ENCODE peak calls at places on chromosomes 11 and 22, in eight cellular contexts. I is stimulated activated CD4-positive, alpha-beta T cell treated with anti-CD3 and anti-CD28 coated beads, TNF-alpha, amount 100 ng/mL, for 1 hour; D is neural progenitor cell; F is endothelial cell of umbilical vein; H is fibroblast of the conjunctiva; C is bronchial epithelial cell; E is NCI-H1092; Y is A172. K is an unnamed sample.

GRCh38 chr11:69587454-69588081 is 53.4 kb upstream of the CCND1 start:
- DNase-seq in I (no peak), D (no peak), F (peak), H (peak), C (peak), E (no peak), Y (peak), K (no peak)

GRCh38 chr11:94948070-94948617 is 25.2 kb downstream of the CWC15 start:
- DNase-seq in I (no peak), D (no peak), F (no peak), H (no peak), C (no peak), E (no peak), Y (peak), K (no peak)

GRCh38 chr11:20364412-20364792 is 888 bp downstream of the HTATIP2 start:
- DNase-seq in I (no peak), D (no peak), F (no peak), H (no peak), C (no peak), E (no peak), Y (no peak), K (no peak)

GRCh38 chr11:73287400-73288101 is 15.4 kb downstream of the P2RY6 start:
- DNase-seq in I (no peak), D (no peak), F (no peak), H (no peak), C (no peak), E (no peak), Y (no peak), K (no peak)

GRCh38 chr22:35140879-35141745 is 75.2 kb downstream of the ISX start:
- DNase-seq in I (no peak), D (peak), F (no peak), H (no peak), C (no peak), E (no peak), Y (no peak), K (no peak)

GRCh38 chr11:1923201-1923956 is 3.9 kb downstream of the TNNT3 start:
- DNase-seq in I (no peak), D (no peak), F (no peak), H (no peak), C (no peak), E (no peak), Y (no peak), K (no peak)

GRCh38 chr11:129141748-129142475 is 50.2 kb downstream of the ARHGAP32 start:
- DNase-seq in I (no peak), D (no peak), F (peak), H (no peak), C (no peak), E (no peak), Y (peak), K (no peak)

GRCh38 chr11:923691-924405 is 1.8 kb upstream of the AP2A2 start:
- DNase-seq in I (no peak), D (no peak), F (no peak), H (no peak), C (no peak), E (no peak), Y (no peak), K (no peak)

GRCh38 chr22:29820941-29821789 is 16.9 kb downstream of the ASCC2 start:
- DNase-seq in I (no peak), D (no peak), F (peak), H (peak), C (peak), E (no peak), Y (peak), K (no peak)

GRCh38 chr11:65181569-65182257 is at the start of gene CAPN1:
- DNase-seq in I (peak), D (peak), F (peak), H (peak), C (peak), E (peak), Y (peak), K (peak)

GRCh38 chr11:28528217-28528616 is 420.0 kb downstream of the METTL15 start:
- DNase-seq in I (no peak), D (no peak), F (no peak), H (peak), C (no peak), E (no peak), Y (no peak), K (no peak)

GRCh38 chr22:19909350-19910179 is 32.0 kb upstream of the COMT start:
- DNase-seq in I (peak), D (peak), F (peak), H (peak), C (peak), E (peak), Y (peak), K (peak)

GRCh38 chr11:19472679-19473078 is 231.9 kb upstream of the E2F8 start:
- DNase-seq in I (no peak), D (no peak), F (no peak), H (no peak), C (no peak), E (no peak), Y (no peak), K (no peak)

GRCh38 chr11:106409681-106410080 is 332.2 kb downstream of the AASDHPPT start:
- DNase-seq in I (no peak), D (no peak), F (no peak), H (no peak), C (no peak), E (no peak), Y (no peak), K (no peak)

GRCh38 chr11:9274499-9275228 is 9.5 kb upstream of the DENND5A start:
- DNase-seq in I (no peak), D (no peak), F (peak), H (no peak), C (no peak), E (no peak), Y (no peak), K (no peak)

GRCh38 chr11:78203184-78203583 is 14.5 kb downstream of the USP35 start:
- DNase-seq in I (peak), D (no peak), F (no peak), H (no peak), C (no peak), E (no peak), Y (no peak), K (no peak)

GRCh38 chr11:47532597-47533213 is 20.2 kb downstream of the CELF1 start:
- DNase-seq in I (no peak), D (peak), F (no peak), H (no peak), C (no peak), E (no peak), Y (no peak), K (no peak)

GRCh38 chr22:18156878-18157713 is 7.1 kb downstream of the USP18 start:
- DNase-seq in I (no peak), D (peak), F (peak), H (peak), C (peak), E (peak), Y (peak), K (peak)

GRCh38 chr22:42967933-42968332 is 47.0 kb downstream of the PACSIN2 start:
- DNase-seq in I (no peak), D (no peak), F (no peak), H (no peak), C (no peak), E (no peak), Y (no peak), K (no peak)

GRCh38 chr22:27749597-27750225 is 51.8 kb downstream of the MN1 start:
- DNase-seq in I (no peak), D (peak), F (no peak), H (no peak), C (peak), E (no peak), Y (no peak), K (peak)

GRCh38 chr11:31813242-31813960 is 2.3 kb upstream of the PAX6 start:
- DNase-seq in I (no peak), D (peak), F (no peak), H (no peak), C (no peak), E (no peak), Y (no peak), K (no peak)

GRCh38 chr11:58807358-58807757 is 37.1 kb downstream of the GLYATL2 start:
- DNase-seq in I (no peak), D (no peak), F (no peak), H (no peak), C (no peak), E (no peak), Y (no peak), K (no peak)

GRCh38 chr11:134244593-134244992 is 8.6 kb downstream of the THYN1 start:
- DNase-seq in I (no peak), D (peak), F (peak), H (no peak), C (peak), E (no peak), Y (no peak), K (no peak)

GRCh38 chr11:104148074-104148473 is 15.9 kb downstream of the PDGFD start:
- DNase-seq in I (no peak), D (no peak), F (no peak), H (peak), C (peak), E (no peak), Y (no peak), K (no peak)

GRCh38 chr11:104163100-104164027 is 583 bp downstream of the PDGFD start:
- DNase-seq in I (no peak), D (peak), F (peak), H (no peak), C (peak), E (no peak), Y (peak), K (no peak)

K was measured in glutamatergic neuron.